ENCODE peak calls at places on chromosome 4, in four cellular contexts. O, Y, M and Q are unnamed samples.

GRCh38 chr4:99462875-99463464 is 27.8 kb upstream of the ADH7 start:
- DNase-seq in O (no peak), Y (peak; percentile 1), M (no peak), Q (peak; percentile 44)

GRCh38 chr4:26459054-26459755 is 31.1 kb downstream of the CCKAR start:
- DNase-seq in O (no peak), Y (no peak), M (no peak), Q (peak; percentile 33)

GRCh38 chr4:38160487-38161207 is 200.4 kb downstream of the PTTG2 start:
- DNase-seq in O (no peak), Y (no peak), M (no peak), Q (peak; percentile 58)

GRCh38 chr4:11503166-11503565 is 74.5 kb upstream of the HS3ST1 start:
- DNase-seq in O (no peak), Y (no peak), M (peak; percentile 56), Q (no peak)

GRCh38 chr4:42519803-42520417 is 122.6 kb downstream of the SHISA3 start:
- DNase-seq in O (no peak), Y (peak; percentile 13), M (no peak), Q (peak; percentile 7)

GRCh38 chr4:157265281-157265680 is 44.8 kb downstream of the GRIA2 start:
- DNase-seq in O (no peak), Y (no peak), M (no peak), Q (no peak)

GRCh38 chr4:133982533-133983224 is 218.9 kb downstream of the PABPC4L start:
- DNase-seq in O (no peak), Y (no peak), M (no peak), Q (no peak)

GRCh38 chr4:83618431-83618830 is 82.5 kb downstream of the GPAT3 start:
- DNase-seq in O (no peak), Y (no peak), M (no peak), Q (no peak)

GRCh38 chr4:39259571-39260330 is 77.4 kb downstream of the WDR19 start:
- DNase-seq in O (no peak), Y (no peak), M (no peak), Q (no peak)

GRCh38 chr4:5370286-5370685 is 319.0 kb downstream of the STK32B start:
- DNase-seq in O (no peak), Y (no peak), M (no peak), Q (no peak)

GRCh38 chr4:82139287-82139686 is 234.5 kb downstream of the HNRNPD start:
- DNase-seq in O (no peak), Y (no peak), M (no peak), Q (no peak)

GRCh38 chr4:165873298-165874071 is 448 bp downstream of the TLL1 start:
- DNase-seq in O (no peak), Y (no peak), M (peak; percentile 36), Q (no peak)

GRCh38 chr4:145541266-145541770 is 59.7 kb downstream of the SMAD1 start:
- DNase-seq in O (no peak), Y (no peak), M (no peak), Q (no peak)

GRCh38 chr4:76867880-76868655 is 29.9 kb downstream of the SOWAHB start:
- DNase-seq in O (no peak), Y (no peak), M (no peak), Q (no peak)

GRCh38 chr4:15765910-15766703 is 12.0 kb upstream of the CD38 start:
- DNase-seq in O (no peak), Y (peak; percentile 13), M (no peak), Q (no peak)

GRCh38 chr4:16794816-16795445 is 103.5 kb downstream of the LDB2 start:
- DNase-seq in O (no peak), Y (peak; percentile 9), M (peak; percentile 29), Q (no peak)

GRCh38 chr4:182454440-182455013 is 211.3 kb downstream of the TENM3 start:
- DNase-seq in O (no peak), Y (no peak), M (no peak), Q (no peak)

GRCh38 chr4:127606823-127607222 is 25.9 kb upstream of the INTU start:
- DNase-seq in O (no peak), Y (no peak), M (no peak), Q (no peak)

GRCh38 chr4:186651624-186652023 is 72.0 kb downstream of the FAT1 start:
- DNase-seq in O (no peak), Y (no peak), M (peak; percentile 54), Q (no peak)

GRCh38 chr4:38449506-38450174 is 214.4 kb upstream of the KLF3 start:
- DNase-seq in O (no peak), Y (no peak), M (no peak), Q (no peak)